ENCODE peak calls at places on chromosomes 12 and 14, in seven cellular contexts. B is heart left ventricle, G is GM04504, W is NAMALWA, V is neuronal stem cell, A is B cell, O is K562. Q is an unnamed sample.

GRCh38 chr12:91383106-91383505 is 200.5 kb upstream of the DCN start:
- DNase-seq in B (no peak), O (no peak), V (no peak), W (no peak), A (no peak), G (no peak), Q (no peak)

GRCh38 chr12:1796515-1797010 is 23.8 kb upstream of the LRTM2 start:
- DNase-seq in B (peak), W (no peak), G (no peak), A (peak), V (no peak), O (no peak), Q (peak)

GRCh38 chr12:22525426-22525825 is 18.9 kb downstream of the C2CD5 start:
- DNase-seq in O (no peak), A (no peak), V (no peak), W (no peak), B (no peak), G (no peak), Q (no peak)

GRCh38 chr12:107091381-107091780 is 2.0 kb downstream of the CRY1 start:
- DNase-seq in G (no peak), V (no peak), O (no peak), B (no peak), W (no peak), A (no peak), Q (no peak)

GRCh38 chr14:61152851-61153364 is 128.2 kb downstream of the TMEM30B start:
- DNase-seq in A (no peak), W (no peak), G (no peak), B (no peak), V (no peak), O (no peak), Q (no peak)

GRCh38 chr12:95836185-95836609 is 22.6 kb upstream of the SNRPF start:
- DNase-seq in O (no peak), W (no peak), G (no peak), V (no peak), B (no peak), A (no peak), Q (no peak)

GRCh38 chr12:94262228-94263010 is 114.0 kb downstream of the PLXNC1 start:
- DNase-seq in O (peak), G (peak), B (peak), A (peak), W (peak), V (no peak), Q (peak)

GRCh38 chr14:54881761-54882401 is 20.7 kb downstream of the GCH1 start:
- DNase-seq in V (no peak), B (no peak), W (no peak), G (no peak), A (peak), O (no peak), Q (no peak)

GRCh38 chr12:75488553-75488952 is 8.0 kb downstream of the GLIPR1 start:
- DNase-seq in V (no peak), A (no peak), G (no peak), W (peak), B (no peak), O (peak), Q (peak)

GRCh38 chr12:64968989-64969819 is 144.8 kb downstream of the TBC1D30 start:
- DNase-seq in O (no peak), A (no peak), W (no peak), G (peak), V (no peak), B (no peak), Q (peak)

GRCh38 chr14:81211844-81212243 is 8.9 kb downstream of the GTF2A1 start:
- DNase-seq in B (peak), W (peak), A (no peak), V (no peak), G (no peak), O (no peak), Q (peak)

GRCh38 chr12:124715121-124715990 is 147.9 kb upstream of the NCOR2 start:
- DNase-seq in O (peak), A (no peak), B (no peak), G (no peak), V (no peak), W (no peak), Q (no peak)

GRCh38 chr14:104755621-104756020 is 2.7 kb downstream of the SIVA1 start:
- DNase-seq in V (no peak), B (no peak), A (no peak), W (no peak), G (no peak), O (no peak), Q (no peak)

GRCh38 chr12:31834158-31834557 is 105.3 kb upstream of the AMN1 start:
- DNase-seq in W (no peak), V (no peak), B (no peak), O (no peak), A (no peak), G (no peak), Q (no peak)

GRCh38 chr14:58656671-58657411 is 19.1 kb downstream of the DACT1 start:
- DNase-seq in B (no peak), A (no peak), W (no peak), G (no peak), O (no peak), V (no peak), Q (no peak)

GRCh38 chr14:99742509-99743487 is 50.4 kb upstream of the EML1 start:
- DNase-seq in A (no peak), G (no peak), W (no peak), V (no peak), O (no peak), B (no peak), Q (no peak)

GRCh38 chr14:22555573-22556011 is 33.4 kb downstream of the DAD1 start:
- DNase-seq in G (no peak), B (no peak), V (no peak), W (no peak), O (no peak), A (no peak), Q (no peak)

GRCh38 chr14:74723134-74723533 is 10.2 kb downstream of the FCF1 start:
- DNase-seq in A (no peak), W (no peak), B (no peak), O (no peak), G (no peak), V (no peak), Q (no peak)

GRCh38 chr12:63844391-63845341 is at the start of gene SRGAP1:
- DNase-seq in A (peak), V (peak), G (no peak), O (peak), B (peak), W (no peak), Q (peak)

GRCh38 chr12:49824886-49825285 is 3.3 kb downstream of the NCKAP5L start:
- DNase-seq in W (no peak), G (no peak), O (no peak), V (no peak), B (no peak), A (no peak), Q (peak)

GRCh38 chr12:52280319-52280795 is 5.9 kb downstream of the KRT86 start:
- DNase-seq in A (no peak), O (no peak), V (no peak), B (no peak), G (peak), W (no peak), Q (no peak)

GRCh38 chr12:100576311-100577036 is 3.0 kb downstream of the GAS2L3 start:
- DNase-seq in A (no peak), O (no peak), G (peak), B (no peak), V (no peak), W (no peak), Q (peak)

GRCh38 chr14:105330491-105330895 is 15.9 kb downstream of the PACS2 start:
- DNase-seq in B (no peak), A (peak), W (no peak), G (peak), O (no peak), V (no peak), Q (no peak)

GRCh38 chr12:89319111-89319510 is 33.2 kb downstream of the DUSP6 start:
- DNase-seq in O (no peak), V (no peak), B (no peak), G (no peak), A (no peak), W (no peak), Q (no peak)

Q was measured in Kasumi-1.